ENCODE peak calls at places on chromosomes 4 and X, in four cellular contexts. G is stimulated activated CD4-positive, alpha-beta T cell treated with anti-CD3 and anti-CD28 coated beads, Interleukin-1b, Interleukin-23, amount 100 ng/mL, for 24 hours; D is SW480; J is AG09309. N is an unnamed sample.

GRCh38 chr4:8853249-8853648 is 18.4 kb downstream of the HMX1 start:
- DNase-seq in D (no peak), J (no peak), G (no peak), N (no peak)

GRCh38 chrX:3962511-3963350 is 249.3 kb upstream of the PRKX start:
- DNase-seq in D (peak), G (no peak), J (no peak), N (no peak)

GRCh38 chr4:115664285-115664684 is 550.9 kb upstream of the NDST4 start:
- DNase-seq in D (no peak), G (no peak), J (no peak), N (no peak)

GRCh38 chr4:189377576-189377975 is 563.1 kb upstream of the FRG1 start:
- DNase-seq in D (no peak), G (no peak), J (no peak), N (no peak)

GRCh38 chr4:145538636-145539035 is 57.0 kb downstream of the SMAD1 start:
- DNase-seq in J (no peak), D (no peak), G (no peak), N (no peak)

GRCh38 chr4:138242076-138242829 is at the start of gene SLC7A11:
- DNase-seq in G (no peak), J (peak), D (peak), N (peak)

GRCh38 chr4:2803624-2804448 is 11.0 kb downstream of the SH3BP2 start:
- DNase-seq in G (no peak), J (no peak), D (peak), N (no peak)

GRCh38 chr4:127622923-127623754 is 9.6 kb upstream of the INTU start:
- DNase-seq in J (no peak), D (no peak), G (no peak), N (no peak)

GRCh38 chr4:168528131-168528949 is 31.5 kb downstream of the PALLD start:
- DNase-seq in G (no peak), J (no peak), D (no peak), N (no peak)

GRCh38 chr4:1249731-1250526 is 999 bp upstream of the CTBP1 start:
- DNase-seq in G (peak), D (peak), J (no peak), N (no peak)

GRCh38 chr4:28354874-28355273 is 1494.2 kb downstream of the STIM2 start:
- DNase-seq in J (no peak), D (no peak), G (no peak), N (no peak)

N was measured in AG04450.